ENCODE peak calls at places on chromosomes 11 and 22, in seven cellular contexts. L is AG04449, F is Caki2, Y is ascending aorta, A is sigmoid colon, U is WTC11, E is T-helper 1 cell. X is an unnamed sample.

GRCh38 chr22:30040499-30041055 is 39.7 kb upstream of the HORMAD2 start:
- DNase-seq in A (peak), E (no peak), L (no peak), F (no peak), U (no peak), Y (no peak), X (no peak)

GRCh38 chr22:49592780-49593501 is 234.7 kb downstream of the BRD1 start:
- DNase-seq in E (no peak), L (no peak), F (no peak), U (no peak), Y (no peak), A (peak), X (no peak)

GRCh38 chr22:37661160-37661924 is 2.8 kb downstream of the PDXP start:
- DNase-seq in Y (no peak), E (no peak), U (no peak), A (no peak), F (peak), L (no peak), X (no peak)

GRCh38 chr11:118699508-118700220 is 20.2 kb upstream of the TREH start:
- DNase-seq in E (no peak), Y (no peak), A (peak), F (no peak), U (no peak), L (no peak), X (no peak)

GRCh38 chr11:125663910-125664309 is 16.7 kb downstream of the ACRV1 start:
- DNase-seq in E (no peak), U (no peak), A (no peak), L (no peak), F (no peak), Y (no peak), X (no peak)

GRCh38 chr11:69463181-69463891 is 18.1 kb upstream of the LINC01488 start:
- DNase-seq in F (no peak), E (no peak), Y (no peak), A (no peak), L (no peak), U (no peak), X (no peak)

GRCh38 chr11:839875-840617 is 2.3 kb downstream of the POLR2L start:
- DNase-seq in A (no peak), F (no peak), U (no peak), L (no peak), Y (no peak), E (no peak), X (no peak)

GRCh38 chr11:73162196-73162740 is 20.1 kb upstream of the FCHSD2 start:
- DNase-seq in F (no peak), L (no peak), U (no peak), A (peak), E (no peak), Y (no peak), X (no peak)

GRCh38 chr11:2928605-2929510 is at the start of gene PHLDA2:
- DNase-seq in E (no peak), Y (no peak), F (peak), U (peak), A (peak), L (no peak), X (no peak)

GRCh38 chr11:46601129-46601528 is 7.3 kb upstream of the AMBRA1 start:
- DNase-seq in L (no peak), E (no peak), F (no peak), A (no peak), Y (no peak), U (no peak), X (no peak)

GRCh38 chr11:119643212-119643877 is 85.7 kb downstream of the NECTIN1 start:
- DNase-seq in E (no peak), U (no peak), Y (no peak), A (no peak), F (no peak), L (no peak), X (no peak)

GRCh38 chr11:129930743-129931142 is 35.4 kb upstream of the NFRKB start:
- DNase-seq in L (no peak), F (no peak), E (no peak), U (no peak), Y (no peak), A (no peak), X (no peak)

GRCh38 chr11:70952171-70952570 is 300.2 kb downstream of the SHANK2 start:
- DNase-seq in U (no peak), A (no peak), F (no peak), L (no peak), Y (no peak), E (no peak), X (no peak)

GRCh38 chr11:126160345-126161145 is 50.9 kb downstream of the RPUSD4 start:
- DNase-seq in U (no peak), L (no peak), A (no peak), E (no peak), Y (no peak), F (no peak), X (no peak)

GRCh38 chr22:48739348-48740085 is 1088.2 kb downstream of the BRD1 start:
- DNase-seq in E (no peak), Y (peak), U (peak), L (no peak), F (no peak), A (no peak), X (no peak)

GRCh38 chr11:33116535-33116934 is 44.7 kb downstream of the CSTF3 start:
- DNase-seq in Y (no peak), F (peak), L (no peak), E (no peak), A (no peak), U (no peak), X (no peak)

GRCh38 chr22:30829901-30830550 is 135.4 kb downstream of the OSBP2 start:
- DNase-seq in F (peak), U (no peak), E (no peak), Y (no peak), L (peak), A (no peak), X (no peak)

GRCh38 chr11:95081412-95081811 is 8.2 kb upstream of the ENDOD1 start:
- DNase-seq in E (no peak), F (no peak), U (no peak), A (peak), Y (no peak), L (no peak), X (no peak)

GRCh38 chr11:2298795-2299747 is 2.6 kb downstream of the C11orf21 start:
- DNase-seq in U (peak), F (no peak), L (no peak), E (no peak), Y (no peak), A (no peak), X (no peak)

GRCh38 chr22:50305658-50306566 is 1.5 kb downstream of the PLXNB2 start:
- DNase-seq in F (peak), E (no peak), Y (peak), U (no peak), A (peak), L (peak), X (no peak)

GRCh38 chr11:112793416-112793815 is 167.8 kb upstream of the NCAM1 start:
- DNase-seq in U (no peak), L (no peak), Y (no peak), A (no peak), E (no peak), F (no peak), X (no peak)

GRCh38 chr22:44269757-44270555 is 42.8 kb downstream of the SHISAL1 start:
- DNase-seq in L (no peak), Y (no peak), F (no peak), E (no peak), A (no peak), U (no peak), X (no peak)

GRCh38 chr11:108012139-108012725 is 3.5 kb downstream of the CUL5 start:
- DNase-seq in U (no peak), Y (no peak), E (no peak), F (no peak), A (no peak), L (no peak), X (no peak)

GRCh38 chr11:83007909-83008580 is 63.7 kb downstream of the RAB30 start:
- DNase-seq in F (no peak), U (peak), A (no peak), L (no peak), E (no peak), Y (no peak), X (no peak)

GRCh38 chr22:26394787-26395186 is 34.3 kb upstream of the ASPHD2 start:
- DNase-seq in F (no peak), L (no peak), Y (no peak), U (no peak), A (no peak), E (no peak), X (no peak)

GRCh38 chr11:76666408-76666807 is 4.1 kb downstream of the LRRC32 start:
- DNase-seq in Y (no peak), L (no peak), E (peak), A (peak), F (no peak), U (no peak), X (no peak)

GRCh38 chr22:25362215-25362882 is 142.9 kb downstream of the CRYBB2 start:
- DNase-seq in Y (no peak), E (peak), L (no peak), A (peak), F (peak), U (peak), X (no peak)

GRCh38 chr11:69649576-69649900 is 8.6 kb downstream of the CCND1 start:
- DNase-seq in L (no peak), E (no peak), Y (no peak), F (no peak), A (no peak), U (no peak), X (no peak)

GRCh38 chr22:35839811-35840739 is 122.4 kb downstream of the APOL5 start:
- DNase-seq in Y (peak), F (peak), A (peak), E (no peak), U (peak), L (peak), X (peak)

GRCh38 chr11:84902445-84902844 is 724.7 kb downstream of the DLG2 start:
- DNase-seq in A (no peak), L (no peak), U (no peak), F (no peak), Y (no peak), E (no peak), X (no peak)

GRCh38 chr22:31818481-31819392 is 64.9 kb downstream of the DEPDC5 start:
- DNase-seq in Y (no peak), L (no peak), F (no peak), E (no peak), A (no peak), U (peak), X (no peak)

GRCh38 chr11:9158898-9159391 is 67.5 kb upstream of the SCUBE2 start:
- DNase-seq in Y (no peak), U (no peak), L (no peak), E (no peak), F (no peak), A (no peak), X (no peak)

GRCh38 chr11:27977031-27977430 is 130.9 kb downstream of the KIF18A start:
- DNase-seq in A (no peak), E (no peak), U (no peak), L (no peak), F (peak), Y (no peak), X (no peak)

X was measured in cerebellar nuclear complex.